ENCODE peak calls at places on chromosomes 2 and 18, in ten cellular contexts. D is endothelial cell of umbilical vein, O is neural progenitor cell, X is GM23338, G is fibroblast of lung, J is PC-9, A is keratinocyte, Y is SK-N-SH, M is GM23248, Z is K562. P is an unnamed sample. For H3K79me2 and H3K36me3, the result is how much of the 10 kb centered on the place peaks cover.

GRCh38 chr2:205012961-205013360 is 467.7 kb downstream of the PARD3B start:
- DNase-seq in D (no peak), O (no peak), X (no peak), G (no peak), J (no peak), A (no peak), Y (no peak), M (no peak), Z (no peak), P (no peak)

GRCh38 chr2:28206786-28207185 is 185.9 kb upstream of the FOSL2 start:
- DNase-seq in D (peak), O (no peak), X (no peak), G (peak), J (no peak), A (no peak), Y (no peak), M (no peak), Z (no peak), P (no peak)

GRCh38 chr18:76691800-76692199 is 130.6 kb upstream of the ZNF236 start:
- DNase-seq in D (no peak), O (no peak), X (no peak), G (no peak), J (no peak), A (no peak), Y (no peak), M (peak), Z (no peak), P (no peak)

GRCh38 chr2:33321236-33321731 is 155.2 kb upstream of the RASGRP3 start:
- DNase-seq in D (no peak), O (no peak), X (no peak), G (peak), J (no peak), A (no peak), Y (no peak), M (peak), Z (no peak), P (peak)

GRCh38 chr2:37619957-37620295 is 51.5 kb downstream of the CDC42EP3 start:
- DNase-seq in D (no peak), O (no peak), X (no peak), G (peak), J (no peak), A (no peak), Y (no peak), M (peak), Z (no peak), P (no peak)

GRCh38 chr18:35178260-35178659 is 62.6 kb upstream of the ZNF397 start:
- DNase-seq in D (no peak), O (no peak), X (no peak), G (peak), J (no peak), A (no peak), Y (no peak), M (peak), Z (no peak), P (no peak)

GRCh38 chr2:120398961-120399888 is 53.3 kb downstream of the INHBB start:
- DNase-seq in D (no peak), O (no peak), X (no peak), G (no peak), J (peak), A (no peak), Y (no peak), M (no peak), Z (no peak), P (peak)

GRCh38 chr2:96407041-96407918 is 71.7 kb downstream of the NCAPH start:
- DNase-seq in D (peak), O (peak), X (peak), G (peak), J (peak), A (peak), Y (peak), M (peak), Z (peak), P (peak)

GRCh38 chr2:62184499-62185045 is 11.3 kb upstream of the B3GNT2 start:
- DNase-seq in D (peak), O (no peak), X (no peak), G (no peak), J (no peak), A (no peak), Y (no peak), M (no peak), Z (no peak), P (no peak)

GRCh38 chr2:16406497-16406896 is 259.1 kb downstream of the CYRIA start:
- DNase-seq in D (no peak), O (peak), X (no peak), G (no peak), J (no peak), A (no peak), Y (no peak), M (no peak), Z (no peak), P (no peak)

GRCh38 chr2:41963661-41964525 is 83.9 kb upstream of the PKDCC start:
- DNase-seq in D (peak), O (peak), X (peak), G (peak), J (peak), A (no peak), Y (peak), M (peak), Z (no peak), P (peak)

GRCh38 chr2:76197842-76198448 is 487.2 kb upstream of the GCFC2 start:
- DNase-seq in D (peak), O (peak), X (peak), G (peak), J (no peak), A (peak), Y (no peak), M (peak), Z (peak), P (no peak)

GRCh38 chr18:48007955-48008701 is 77.7 kb upstream of the SMAD2 start:
- DNase-seq in D (peak), O (peak), X (peak), G (peak), J (peak), A (no peak), Y (peak), M (peak), Z (peak), P (peak)

GRCh38 chr2:96321230-96322103 is 3.6 kb upstream of the ITPRIPL1 start:
- DNase-seq in D (peak), O (peak), X (peak), G (peak), J (no peak), A (no peak), Y (peak), M (peak), Z (peak), P (peak)

GRCh38 chr2:118078734-118079133 is 9.5 kb upstream of the INSIG2 start:
- DNase-seq in D (no peak), O (no peak), X (no peak), G (no peak), J (peak), A (no peak), Y (no peak), M (no peak), Z (no peak), P (no peak)

GRCh38 chr2:96084006-96084857 is 32.1 kb downstream of the ADRA2B start:
- DNase-seq in D (no peak), O (no peak), X (no peak), G (no peak), J (no peak), A (no peak), Y (no peak), M (no peak), Z (no peak), P (no peak)

GRCh38 chr2:133676392-133677130 is 108.3 kb upstream of the NCKAP5 start:
- DNase-seq in D (no peak), O (no peak), X (no peak), G (peak), J (no peak), A (no peak), Y (no peak), M (peak), Z (no peak), P (peak)

GRCh38 chr2:121699421-121700328 is 37.0 kb downstream of the NIFK start:
- DNase-seq in D (peak), O (no peak), X (no peak), G (peak), J (peak), A (peak), Y (no peak), M (peak), Z (peak), P (peak)

GRCh38 chr2:84451579-84451978 is 7.5 kb downstream of the SUCLG1 start:
- DNase-seq in D (no peak), O (no peak), X (no peak), G (no peak), J (no peak), A (no peak), Y (no peak), M (no peak), Z (no peak), P (no peak)

GRCh38 chr2:164560181-164560792 is 61.0 kb downstream of the GRB14 start:
- DNase-seq in D (peak), O (peak), X (peak), G (peak), J (no peak), A (no peak), Y (peak), M (peak), Z (peak), P (no peak)

GRCh38 chr2:127097471-127097765 is 9.5 kb downstream of the BIN1 start:
- DNase-seq in D (no peak), O (no peak), X (no peak), G (no peak), J (no peak), A (no peak), Y (no peak), M (no peak), Z (no peak), P (peak)
- H3K79me2 ChIP-seq in D (under half), O (under half), X (under half), G (under half), J (half or more), A (under half), Y (under half), M (half or more), Z (under half), P (half or more)

DNA sequence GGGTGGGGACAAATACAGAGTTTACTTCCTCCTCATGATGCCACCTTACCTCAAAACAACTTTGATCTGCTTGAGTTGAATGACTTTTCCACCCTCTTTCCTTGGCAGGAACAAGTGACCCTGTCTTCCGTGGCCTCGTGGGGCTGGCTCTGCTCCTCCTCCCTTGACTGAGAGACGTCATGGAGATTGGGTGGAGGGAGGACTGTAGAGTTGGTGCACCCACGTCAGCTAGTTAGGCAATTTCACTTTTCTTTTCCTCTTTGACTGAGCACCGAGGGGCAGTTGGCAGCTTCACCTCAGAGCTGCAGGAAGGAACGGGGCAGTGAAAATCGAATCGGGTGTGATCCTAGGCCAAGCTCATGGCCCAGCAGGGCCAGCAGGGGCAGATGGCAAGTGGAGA is at the start of gene SP140:
- DNase-seq in D (no peak), O (no peak), X (no peak), G (no peak), J (no peak), A (no peak), Y (no peak), M (no peak), Z (no peak), P (no peak)
- H3K4me3 ChIP-seq in D (no peak), O (no peak), X (no peak), G (no peak), J (no peak), A (no peak), Y (no peak), M (no peak), Z (no peak), P (no peak)

GRCh38 chr2:218168635-218169462 is 2.1 kb upstream of the CXCR1 start:
- DNase-seq in D (peak), O (peak), X (peak), G (peak), J (no peak), A (no peak), Y (peak), M (peak), Z (peak), P (peak)
- H3K36me3 ChIP-seq in D (under half), O (under half), X (under half), G (under half), J (under half), A (under half), Y (under half), M (under half), Z (under half), P (under half)

DNA sequence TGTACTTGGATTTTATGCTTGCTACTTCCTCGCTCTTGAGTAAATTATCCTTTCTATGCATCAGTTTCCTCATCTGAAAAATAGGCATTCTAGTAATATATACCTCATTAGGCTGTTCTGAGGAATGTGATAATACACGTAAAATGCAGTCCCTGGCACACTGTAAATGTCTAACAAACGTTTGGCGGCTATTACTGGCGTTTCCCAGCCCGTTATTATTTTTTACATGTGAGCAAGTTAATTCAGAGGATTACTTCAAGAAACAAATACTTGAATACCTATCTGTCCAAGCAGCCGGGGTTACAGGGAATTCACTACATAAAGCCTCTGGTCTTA is 586 bp upstream of the C2orf49 start:
- DNase-seq in D (no peak), O (no peak), X (no peak), G (no peak), J (no peak), A (no peak), Y (no peak), M (no peak), Z (no peak), P (no peak)
- H3K79me2 ChIP-seq in D (under half), O (half or more), X (half or more), G (under half), J (half or more), A (half or more), Y (under half), M (half or more), Z (half or more), P (half or more)

GRCh38 chr2:169165791-169166190 is 96.4 kb downstream of the DHRS9 start:
- DNase-seq in D (no peak), O (no peak), X (no peak), G (no peak), J (no peak), A (no peak), Y (no peak), M (no peak), Z (no peak), P (no peak)
- H3K4me3 ChIP-seq in D (no peak), O (no peak), X (no peak), G (no peak), J (no peak), A (no peak), Y (no peak), M (no peak), Z (no peak), P (no peak)